ENCODE peak calls at places on chromosomes 6 and 20, in six cellular contexts. One of them, this sample, is unnamed.

GRCh38 chr6:88380083-88380482 is 213.9 kb upstream of the CNR1 start:
- DNase-seq in SJSA1: peak
- DNase-seq in CD8-positive, alpha-beta T cell: no peak
- DNase-seq in SK-MEL-5: no peak
- DNase-seq in iris pigment epithelial cell: peak
- DNase-seq in RWPE1: peak
- DNase-seq in this sample: no peak

GRCh38 chr6:38137609-38138008 is 318.1 kb downstream of the ZFAND3 start:
- DNase-seq in SJSA1: no peak
- DNase-seq in CD8-positive, alpha-beta T cell: no peak
- DNase-seq in SK-MEL-5: no peak
- DNase-seq in iris pigment epithelial cell: no peak
- DNase-seq in RWPE1: no peak
- DNase-seq in this sample: no peak

GRCh38 chr6:169751242-169752073 is at the start of the genes DYNLT2 and ERMARD:
- DNase-seq in SJSA1: peak
- DNase-seq in CD8-positive, alpha-beta T cell: peak
- DNase-seq in SK-MEL-5: peak
- DNase-seq in iris pigment epithelial cell: peak
- DNase-seq in RWPE1: peak
- DNase-seq in this sample: peak

GRCh38 chr6:129753422-129753821 is 43.4 kb upstream of the ARHGAP18 start:
- DNase-seq in SJSA1: no peak
- DNase-seq in CD8-positive, alpha-beta T cell: no peak
- DNase-seq in SK-MEL-5: no peak
- DNase-seq in iris pigment epithelial cell: peak
- DNase-seq in RWPE1: no peak
- DNase-seq in this sample: no peak

GRCh38 chr20:8215516-8215915 is 83.5 kb downstream of the PLCB1 start:
- DNase-seq in SJSA1: no peak
- DNase-seq in CD8-positive, alpha-beta T cell: no peak
- DNase-seq in SK-MEL-5: no peak
- DNase-seq in iris pigment epithelial cell: peak
- DNase-seq in RWPE1: no peak
- DNase-seq in this sample: no peak

GRCh38 chr20:6707231-6707870 is 60.1 kb upstream of the BMP2 start:
- DNase-seq in SJSA1: no peak
- DNase-seq in CD8-positive, alpha-beta T cell: no peak
- DNase-seq in SK-MEL-5: no peak
- DNase-seq in iris pigment epithelial cell: peak
- DNase-seq in RWPE1: no peak
- DNase-seq in this sample: no peak

GRCh38 chr6:6851059-6851658 is 256.6 kb upstream of the RREB1 start:
- DNase-seq in SJSA1: peak
- DNase-seq in CD8-positive, alpha-beta T cell: no peak
- DNase-seq in SK-MEL-5: no peak
- DNase-seq in iris pigment epithelial cell: peak
- DNase-seq in RWPE1: peak
- DNase-seq in this sample: no peak

GRCh38 chr6:20180935-20181334 is 31.3 kb downstream of the MBOAT1 start:
- DNase-seq in SJSA1: no peak
- DNase-seq in CD8-positive, alpha-beta T cell: no peak
- DNase-seq in SK-MEL-5: no peak
- DNase-seq in iris pigment epithelial cell: peak
- DNase-seq in RWPE1: no peak
- DNase-seq in this sample: no peak

GRCh38 chr6:31586596-31586995 is 519 bp downstream of the LST1 start:
- DNase-seq in SJSA1: no peak
- DNase-seq in CD8-positive, alpha-beta T cell: peak
- DNase-seq in SK-MEL-5: no peak
- DNase-seq in iris pigment epithelial cell: no peak
- DNase-seq in RWPE1: no peak
- DNase-seq in this sample: no peak

GRCh38 chr20:3406481-3407425 is 716 bp downstream of the DNAAF9 start:
- DNase-seq in SJSA1: peak
- DNase-seq in CD8-positive, alpha-beta T cell: peak
- DNase-seq in SK-MEL-5: peak
- DNase-seq in iris pigment epithelial cell: peak
- DNase-seq in RWPE1: peak
- DNase-seq in this sample: no peak

GRCh38 chr6:147127587-147127986 is 76.6 kb upstream of the STXBP5 start:
- DNase-seq in SJSA1: no peak
- DNase-seq in CD8-positive, alpha-beta T cell: no peak
- DNase-seq in SK-MEL-5: no peak
- DNase-seq in iris pigment epithelial cell: peak
- DNase-seq in RWPE1: no peak
- DNase-seq in this sample: no peak

GRCh38 chr6:25006565-25007001 is 70.8 kb upstream of the RIPOR2 start:
- DNase-seq in SJSA1: no peak
- DNase-seq in CD8-positive, alpha-beta T cell: peak
- DNase-seq in SK-MEL-5: no peak
- DNase-seq in iris pigment epithelial cell: peak
- DNase-seq in RWPE1: peak
- DNase-seq in this sample: no peak

GRCh38 chr20:63933646-63934045 is 22.6 kb downstream of the UCKL1 start:
- DNase-seq in SJSA1: no peak
- DNase-seq in CD8-positive, alpha-beta T cell: no peak
- DNase-seq in SK-MEL-5: no peak
- DNase-seq in iris pigment epithelial cell: no peak
- DNase-seq in RWPE1: no peak
- DNase-seq in this sample: no peak

GRCh38 chr20:18988701-18989100 is 175.1 kb downstream of the SCP2D1 start:
- DNase-seq in SJSA1: no peak
- DNase-seq in CD8-positive, alpha-beta T cell: no peak
- DNase-seq in SK-MEL-5: no peak
- DNase-seq in iris pigment epithelial cell: no peak
- DNase-seq in RWPE1: no peak
- DNase-seq in this sample: no peak

GRCh38 chr20:19937651-19938420 is 79.3 kb upstream of the NAA20 start:
- DNase-seq in SJSA1: no peak
- DNase-seq in CD8-positive, alpha-beta T cell: no peak
- DNase-seq in SK-MEL-5: no peak
- DNase-seq in iris pigment epithelial cell: no peak
- DNase-seq in RWPE1: no peak
- DNase-seq in this sample: no peak

GRCh38 chr6:25477006-25477590 is 174.9 kb upstream of the SCGN start:
- DNase-seq in SJSA1: peak
- DNase-seq in CD8-positive, alpha-beta T cell: no peak
- DNase-seq in SK-MEL-5: no peak
- DNase-seq in iris pigment epithelial cell: peak
- DNase-seq in RWPE1: no peak
- DNase-seq in this sample: no peak

GRCh38 chr20:43728686-43729255 is 2.0 kb upstream of the GTSF1L start:
- DNase-seq in SJSA1: no peak
- DNase-seq in CD8-positive, alpha-beta T cell: no peak
- DNase-seq in SK-MEL-5: no peak
- DNase-seq in iris pigment epithelial cell: no peak
- DNase-seq in RWPE1: no peak
- DNase-seq in this sample: no peak

GRCh38 chr6:43263314-43264178 is 20.3 kb downstream of the TTBK1 start:
- DNase-seq in SJSA1: peak
- DNase-seq in CD8-positive, alpha-beta T cell: peak
- DNase-seq in SK-MEL-5: peak
- DNase-seq in iris pigment epithelial cell: peak
- DNase-seq in RWPE1: peak
- DNase-seq in this sample: no peak

GRCh38 chr6:96789871-96790270 is 47.4 kb downstream of the GPR63 start:
- DNase-seq in SJSA1: no peak
- DNase-seq in CD8-positive, alpha-beta T cell: no peak
- DNase-seq in SK-MEL-5: no peak
- DNase-seq in iris pigment epithelial cell: no peak
- DNase-seq in RWPE1: no peak
- DNase-seq in this sample: no peak